ENCODE peak calls at places on chromosomes 6 and 20, in six cellular contexts. O is cardiac muscle cell, R is aorta, D is ELF-1, B is SW 1271, I is endodermal cell. P is an unnamed sample.

GRCh38 chr6:52994789-52995078 is 350 bp downstream of the GSTA4 start:
- DNase-seq in O (no peak), I (no peak), B (no peak), R (peak), D (no peak), P (no peak)

GRCh38 chr20:5863040-5863811 is 87.1 kb downstream of the TRMT6 start:
- DNase-seq in D (no peak), O (peak), R (no peak), B (peak), I (no peak), P (peak)

GRCh38 chr6:32148722-32149576 is 2.8 kb downstream of the PRRT1 start:
- DNase-seq in D (peak), R (peak), O (no peak), B (no peak), I (peak), P (peak)

GRCh38 chr20:23637282-23638221 is at the start of gene CST3:
- DNase-seq in I (peak), D (peak), B (peak), R (peak), O (peak), P (peak)

GRCh38 chr20:11332376-11332775 is 585.3 kb upstream of the BTBD3 start:
- DNase-seq in D (no peak), B (no peak), O (peak), I (no peak), R (no peak), P (no peak)

GRCh38 chr20:36957875-36958667 is 6.6 kb upstream of the SAMHD1 start:
- DNase-seq in B (no peak), D (no peak), O (no peak), R (peak), I (no peak), P (no peak)

GRCh38 chr6:143698759-143699750 is 21.3 kb downstream of the PHACTR2 start:
- DNase-seq in I (peak), D (peak), B (no peak), R (no peak), O (no peak), P (no peak)

GRCh38 chr20:38001173-38001875 is 31.9 kb downstream of the TTI1 start:
- DNase-seq in I (no peak), D (no peak), R (no peak), B (no peak), O (peak), P (no peak)

GRCh38 chr20:38700146-38700545 is 24.1 kb upstream of the SLC32A1 start:
- DNase-seq in O (no peak), B (no peak), I (peak), R (no peak), D (no peak), P (no peak)

GRCh38 chr6:31723980-31724691 is 963 bp downstream of the MPIG6B start:
- DNase-seq in O (no peak), I (no peak), R (no peak), D (no peak), B (no peak), P (no peak)

GRCh38 chr20:63758152-63758551 is 18.6 kb downstream of the SLC2A4RG start:
- DNase-seq in B (no peak), R (no peak), O (no peak), D (no peak), I (no peak), P (no peak)

GRCh38 chr20:46695888-46696287 is 6.6 kb upstream of the TP53RK start:
- DNase-seq in O (peak), I (no peak), B (no peak), D (no peak), R (no peak), P (no peak)

GRCh38 chr6:24522090-24522820 is 27.5 kb downstream of the ALDH5A1 start:
- DNase-seq in I (no peak), R (no peak), B (no peak), D (no peak), O (peak), P (no peak)

GRCh38 chr20:56807118-56807517 is 178.0 kb downstream of the TFAP2C start:
- DNase-seq in D (no peak), I (peak), R (no peak), B (no peak), O (no peak), P (no peak)

GRCh38 chr20:41358230-41358629 is 8.4 kb downstream of the EMILIN3 start:
- DNase-seq in D (no peak), O (no peak), B (no peak), I (no peak), R (no peak), P (no peak)

GRCh38 chr20:40811660-40812414 is 122.8 kb upstream of the MAFB start:
- DNase-seq in D (no peak), B (no peak), I (peak), R (no peak), O (no peak), P (peak)

GRCh38 chr6:112372213-112372806 is 25.2 kb downstream of the RFPL4B start:
- DNase-seq in O (peak), I (no peak), R (no peak), D (no peak), B (peak), P (no peak)

GRCh38 chr6:72720464-72720863 is 98.6 kb downstream of the KCNQ5 start:
- DNase-seq in B (no peak), R (no peak), I (no peak), O (peak), D (no peak), P (no peak)

GRCh38 chr6:148758492-148758891 is 11.7 kb downstream of the UST start:
- DNase-seq in B (no peak), O (peak), R (no peak), D (no peak), I (no peak), P (peak)

GRCh38 chr6:135540207-135540877 is 42.8 kb upstream of the AHI1 start:
- DNase-seq in B (no peak), O (peak), I (no peak), D (no peak), R (no peak), P (no peak)

GRCh38 chr6:46035242-46035641 is 19.6 kb upstream of the CLIC5 start:
- DNase-seq in I (no peak), B (no peak), D (no peak), O (no peak), R (no peak), P (no peak)

GRCh38 chr20:5215592-5216304 is 88.9 kb downstream of the CDS2 start:
- DNase-seq in R (no peak), I (no peak), O (peak), B (peak), D (no peak), P (no peak)

GRCh38 chr20:23414526-23415188 is 6.6 kb downstream of the NAPB start:
- DNase-seq in R (no peak), I (no peak), O (no peak), D (no peak), B (no peak), P (no peak)

GRCh38 chr20:23078994-23079364 is 7.1 kb downstream of the CD93 start:
- DNase-seq in I (peak), D (peak), R (no peak), B (no peak), O (no peak), P (no peak)

GRCh38 chr6:15663057-15663638 is 320 bp upstream of the DTNBP1 start:
- DNase-seq in D (peak), B (peak), O (peak), I (no peak), R (no peak), P (no peak)

GRCh38 chr20:8082999-8083398 is 49.1 kb upstream of the PLCB1 start:
- DNase-seq in O (peak), D (no peak), I (no peak), B (no peak), R (no peak), P (peak)

GRCh38 chr6:137832110-137832509 is 34.9 kb upstream of the TNFAIP3 start:
- DNase-seq in D (no peak), I (no peak), O (peak), B (peak), R (no peak), P (no peak)

GRCh38 chr20:63969851-63970713 is at the start of gene ZNF512B:
- DNase-seq in D (peak), B (peak), R (peak), O (peak), I (peak), P (peak)

GRCh38 chr20:34863421-34863965 is 9.2 kb downstream of the GGT7 start:
- DNase-seq in B (no peak), D (no peak), O (no peak), R (no peak), I (no peak), P (no peak)

GRCh38 chr6:38755874-38756273 is 40.8 kb downstream of the DNAH8 start:
- DNase-seq in D (no peak), I (no peak), B (no peak), R (no peak), O (no peak), P (no peak)

GRCh38 chr6:12233693-12234551 is 56.2 kb upstream of the EDN1 start:
- DNase-seq in R (no peak), D (peak), O (peak), I (peak), B (peak), P (peak)

GRCh38 chr6:70110128-70111022 is 192.5 kb downstream of the COL9A1 start:
- DNase-seq in R (no peak), D (no peak), O (no peak), I (no peak), B (no peak), P (no peak)

GRCh38 chr20:3042621-3043020 is 801 bp upstream of the GNRH2 start:
- DNase-seq in B (no peak), D (no peak), I (no peak), O (no peak), R (no peak), P (peak)

GRCh38 chr6:120260713-120261112 is 911.2 kb upstream of the MAN1A1 start:
- DNase-seq in B (no peak), O (no peak), D (no peak), I (no peak), R (no peak), P (no peak)

GRCh38 chr20:58421497-58421850 is 32.4 kb downstream of the VAPB start:
- DNase-seq in D (no peak), O (no peak), I (no peak), R (no peak), B (no peak), P (no peak)

GRCh38 chr6:27375613-27376079 is 12.9 kb upstream of the ZNF391 start:
- DNase-seq in R (no peak), O (no peak), I (peak), B (no peak), D (no peak), P (no peak)

GRCh38 chr20:33411136-33411690 is 9.9 kb upstream of the CDK5RAP1 start:
- DNase-seq in O (no peak), D (no peak), I (no peak), R (peak), B (no peak), P (no peak)

GRCh38 chr6:7974932-7975763 is 64.6 kb upstream of the TXNDC5 start:
- DNase-seq in I (peak), B (peak), O (peak), D (peak), R (peak), P (peak)

GRCh38 chr6:85920782-85921181 is 278.1 kb upstream of the SYNCRIP start:
- DNase-seq in R (no peak), D (no peak), I (peak), O (no peak), B (no peak), P (no peak)

P was measured in adrenal gland.